ENCODE peak calls at places on chromosomes 4 and X, in eight cellular contexts. S is HepG2; D is CD8-positive, alpha-beta T cell; G is caudate nucleus; O is DND-41; B is aorta; Z is colonic mucosa; L is stomach. V is an unnamed sample.

GRCh38 chr4:80335554-80336358 is at the start of gene CFAP299:
- DNase-seq in S (peak), D (peak), G (peak), O (no peak), B (peak), Z (peak), L (peak), V (peak)

GRCh38 chrX:119826399-119826959 is 26.3 kb downstream of the UPF3B start:
- DNase-seq in S (peak), D (no peak), G (no peak), O (no peak), B (no peak), Z (no peak), L (no peak), V (no peak)

GRCh38 chr4:1797861-1798529 is 4.9 kb downstream of the FGFR3 start:
- DNase-seq in S (peak), D (no peak), G (peak), O (no peak), B (no peak), Z (no peak), L (no peak), V (peak)

GRCh38 chr4:658031-658667 is 15.9 kb downstream of the ATP5ME start:
- DNase-seq in S (no peak), D (no peak), G (no peak), O (no peak), B (peak), Z (no peak), L (no peak), V (no peak)

GRCh38 chr4:169314906-169315305 is 44.1 kb upstream of the SH3RF1 start:
- DNase-seq in S (peak), D (no peak), G (peak), O (no peak), B (peak), Z (peak), L (peak), V (peak)

GRCh38 chr4:99762728-99763127 is 53.9 kb upstream of the DAPP1 start:
- DNase-seq in S (no peak), D (no peak), G (no peak), O (no peak), B (no peak), Z (no peak), L (no peak), V (no peak)

GRCh38 chr4:69830529-69831269 is 29.2 kb downstream of the SULT1E1 start:
- DNase-seq in S (peak), D (no peak), G (no peak), O (no peak), B (no peak), Z (peak), L (peak), V (no peak)

GRCh38 chr4:20137176-20137575 is 114.5 kb upstream of the SLIT2 start:
- DNase-seq in S (no peak), D (no peak), G (no peak), O (peak), B (no peak), Z (no peak), L (no peak), V (no peak)

GRCh38 chr4:3468154-3468553 is 5.0 kb downstream of the DOK7 start:
- DNase-seq in S (no peak), D (no peak), G (no peak), O (no peak), B (no peak), Z (no peak), L (no peak), V (no peak)

GRCh38 chr4:38060829-38061431 is 100.7 kb downstream of the PTTG2 start:
- DNase-seq in S (no peak), D (no peak), G (no peak), O (no peak), B (no peak), Z (no peak), L (no peak), V (no peak)

GRCh38 chr4:130568746-130569145 is 1472.8 kb downstream of the C4orf33 start:
- DNase-seq in S (no peak), D (no peak), G (no peak), O (no peak), B (no peak), Z (no peak), L (no peak), V (no peak)

GRCh38 chr4:81621490-81621889 is 149.8 kb upstream of the RASGEF1B start:
- DNase-seq in S (no peak), D (no peak), G (no peak), O (no peak), B (no peak), Z (no peak), L (no peak), V (no peak)

GRCh38 chr4:19239565-19239964 is 1012.1 kb upstream of the SLIT2 start:
- DNase-seq in S (no peak), D (no peak), G (no peak), O (no peak), B (no peak), Z (no peak), L (no peak), V (no peak)

GRCh38 chrX:133781174-133781573 is 204.2 kb downstream of the GPC3 start:
- DNase-seq in S (no peak), D (no peak), G (no peak), O (peak), B (no peak), Z (no peak), L (no peak), V (no peak)

GRCh38 chrX:2662586-2662985 is 28.5 kb upstream of the CD99 start:
- DNase-seq in S (no peak), D (no peak), G (no peak), O (no peak), B (no peak), Z (no peak), L (no peak), V (no peak)

GRCh38 chr4:14783011-14783877 is 219.0 kb upstream of the CPEB2 start:
- DNase-seq in S (no peak), D (no peak), G (no peak), O (no peak), B (no peak), Z (no peak), L (no peak), V (no peak)

GRCh38 chr4:2915789-2916188 is 47.4 kb downstream of the NOP14 start:
- DNase-seq in S (no peak), D (no peak), G (no peak), O (no peak), B (no peak), Z (no peak), L (no peak), V (no peak)

GRCh38 chrX:134377537-134377936 is 82.4 kb upstream of the HPRT1 start:
- DNase-seq in S (peak), D (no peak), G (no peak), O (peak), B (no peak), Z (no peak), L (no peak), V (peak)

GRCh38 chr4:107243141-107243779 is 207.1 kb upstream of the DKK2 start:
- DNase-seq in S (no peak), D (no peak), G (no peak), O (no peak), B (no peak), Z (peak), L (no peak), V (no peak)

GRCh38 chr4:121016630-121017029 is 55.7 kb downstream of the NDNF start:
- DNase-seq in S (peak), D (no peak), G (no peak), O (no peak), B (no peak), Z (no peak), L (no peak), V (no peak)

GRCh38 chr4:7736436-7737267 is 203.0 kb downstream of the AFAP1 start:
- DNase-seq in S (no peak), D (no peak), G (no peak), O (no peak), B (no peak), Z (no peak), L (no peak), V (no peak)

GRCh38 chr4:118772149-118773081 is 63.5 kb downstream of the SEC24D start:
- DNase-seq in S (peak), D (no peak), G (no peak), O (no peak), B (no peak), Z (no peak), L (no peak), V (no peak)

GRCh38 chrX:136858007-136858756 is 22.3 kb downstream of the RBMX start:
- DNase-seq in S (no peak), D (no peak), G (no peak), O (no peak), B (no peak), Z (no peak), L (no peak), V (no peak)

GRCh38 chrX:136851526-136851925 is 29.0 kb downstream of the RBMX start:
- DNase-seq in S (no peak), D (no peak), G (no peak), O (no peak), B (no peak), Z (no peak), L (no peak), V (no peak)

GRCh38 chrX:136861877-136862276 is 18.6 kb downstream of the RBMX start:
- DNase-seq in S (no peak), D (no peak), G (no peak), O (no peak), B (no peak), Z (no peak), L (no peak), V (no peak)

GRCh38 chrX:136856050-136856449 is 24.5 kb downstream of the RBMX start:
- DNase-seq in S (no peak), D (no peak), G (no peak), O (no peak), B (no peak), Z (no peak), L (no peak), V (no peak)

DNA sequence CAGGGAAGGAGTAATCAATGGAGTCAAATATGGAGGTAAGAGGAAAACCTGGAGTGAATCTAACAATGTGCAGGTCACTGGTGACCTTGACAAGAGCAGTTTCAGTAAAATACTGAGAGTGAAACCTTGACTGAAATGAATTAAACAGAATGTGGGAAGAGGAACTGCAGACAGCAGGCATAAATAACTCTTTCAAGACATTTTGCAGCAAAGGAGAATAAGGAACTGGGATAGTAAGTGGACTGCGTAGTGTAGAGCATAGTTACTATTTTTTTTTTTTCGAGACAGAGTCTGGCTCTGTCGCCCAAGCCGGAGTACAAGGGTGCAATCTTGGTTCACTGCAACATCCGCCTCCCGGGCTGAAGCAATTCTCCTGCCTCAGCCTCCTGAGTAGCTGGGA is 24.0 kb downstream of the RBMX start:
- DNase-seq in S (no peak), D (no peak), G (no peak), O (no peak), B (no peak), Z (no peak), L (no peak), V (no peak)
- H3K27ac ChIP-seq in S (no peak), D (no peak), G (no peak), O (no peak), B (no peak), Z (no peak), L (no peak), V (no peak)

GRCh38 chrX:49310371-49310770 is 6.9 kb downstream of the GAGE10 start:
- DNase-seq in S (no peak), D (no peak), G (no peak), O (no peak), B (no peak), Z (no peak), L (no peak), V (no peak)

GRCh38 chrX:49309401-49309981 is 6.0 kb downstream of the GAGE10 start:
- DNase-seq in S (no peak), D (peak), G (no peak), O (peak), B (no peak), Z (peak), L (no peak), V (no peak)

GRCh38 chrX:49303346-49303745 is at the start of gene GAGE10:
- DNase-seq in S (no peak), D (no peak), G (no peak), O (no peak), B (no peak), Z (no peak), L (no peak), V (no peak)

DNA sequence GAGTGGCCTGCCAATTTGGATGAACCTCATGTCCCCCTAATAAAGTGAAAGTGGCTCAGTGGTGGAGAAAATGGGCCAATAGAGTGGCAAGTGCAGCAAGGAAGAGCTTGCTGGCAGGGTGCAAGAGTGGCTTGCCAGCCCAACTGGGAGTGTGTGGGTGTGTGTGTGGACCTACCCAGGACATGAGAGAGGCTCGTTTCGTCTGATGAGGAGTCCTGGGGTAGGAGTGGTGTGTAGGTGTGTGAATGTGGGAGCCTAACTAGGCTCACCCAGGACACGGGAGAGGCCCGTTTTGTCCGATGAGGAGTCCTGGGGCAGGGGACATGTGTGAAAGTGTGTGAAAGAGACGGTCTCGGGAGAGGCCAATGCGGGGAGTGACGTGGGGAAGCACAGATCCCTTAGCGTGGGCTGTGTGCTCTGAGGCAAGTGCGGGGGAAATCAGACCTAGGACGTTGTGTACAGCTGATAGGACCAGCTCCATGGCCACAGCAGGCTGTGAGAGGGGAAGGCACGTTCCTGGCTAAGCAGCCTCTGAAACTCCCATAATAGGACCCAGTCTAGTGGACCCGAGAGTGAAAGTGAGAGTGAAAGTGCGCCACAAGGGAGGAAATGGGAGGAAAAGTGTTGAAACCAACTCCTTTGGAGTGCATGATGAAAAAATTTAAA is 5.3 kb downstream of the GAGE10 start:
- DNase-seq in S (no peak), D (peak), G (no peak), O (peak), B (no peak), Z (no peak), L (no peak), V (no peak)
- H3K27ac ChIP-seq in S (no peak), D (peak), G (no peak), O (peak), B (no peak), Z (no peak), L (no peak), V (no peak)

GRCh38 chrX:130771648-130772312 is 131.2 kb downstream of the ENOX2 start:
- DNase-seq in S (no peak), D (no peak), G (no peak), O (no peak), B (no peak), Z (no peak), L (no peak), V (no peak)

GRCh38 chrX:130771230-130771629 is 131.8 kb downstream of the ENOX2 start:
- DNase-seq in S (no peak), D (no peak), G (no peak), O (no peak), B (no peak), Z (no peak), L (no peak), V (no peak)

GRCh38 chrX:130769835-130770234 is 133.2 kb downstream of the ENOX2 start:
- DNase-seq in S (no peak), D (no peak), G (no peak), O (no peak), B (no peak), Z (no peak), L (no peak), V (no peak)

GRCh38 chrX:130770615-130771014 is 132.4 kb downstream of the ENOX2 start:
- DNase-seq in S (no peak), D (no peak), G (no peak), O (no peak), B (no peak), Z (no peak), L (no peak), V (no peak)

GRCh38 chrX:130772313-130773140 is 130.5 kb downstream of the ENOX2 start:
- DNase-seq in S (peak), D (no peak), G (no peak), O (no peak), B (no peak), Z (no peak), L (no peak), V (no peak)
- H3K27ac ChIP-seq in S (no peak), D (no peak), G (no peak), O (no peak), B (no peak), Z (no peak), L (no peak), V (no peak)

GRCh38 chrX:18883961-18884765 is 99.8 kb downstream of the PHKA2 start:
- DNase-seq in S (no peak), D (no peak), G (no peak), O (no peak), B (peak), Z (no peak), L (no peak), V (no peak)

GRCh38 chrX:18885317-18886004 is 98.5 kb downstream of the PHKA2 start:
- DNase-seq in S (no peak), D (peak), G (no peak), O (no peak), B (no peak), Z (no peak), L (no peak), V (no peak)

GRCh38 chrX:18886005-18886343 is 97.9 kb downstream of the PHKA2 start:
- DNase-seq in S (no peak), D (no peak), G (no peak), O (no peak), B (no peak), Z (no peak), L (no peak), V (no peak)

GRCh38 chrX:18884916-18885315 is 99.0 kb downstream of the PHKA2 start:
- DNase-seq in S (no peak), D (no peak), G (no peak), O (no peak), B (no peak), Z (no peak), L (no peak), V (no peak)

GRCh38 chrX:18883234-18883960 is 100.5 kb downstream of the PHKA2 start:
- DNase-seq in S (peak), D (no peak), G (no peak), O (no peak), B (peak), Z (no peak), L (peak), V (no peak)
- H3K27ac ChIP-seq in S (no peak), D (no peak), G (no peak), O (no peak), B (peak), Z (no peak), L (no peak), V (no peak)

GRCh38 chr4:110483516-110483915 is 7.6 kb downstream of the ENPEP start:
- DNase-seq in S (no peak), D (no peak), G (no peak), O (no peak), B (no peak), Z (no peak), L (no peak), V (no peak)

GRCh38 chr4:110486226-110486625 is 10.3 kb downstream of the ENPEP start:
- DNase-seq in S (no peak), D (no peak), G (no peak), O (no peak), B (no peak), Z (no peak), L (no peak), V (no peak)

GRCh38 chr4:110484767-110485166 is 8.8 kb downstream of the ENPEP start:
- DNase-seq in S (no peak), D (no peak), G (no peak), O (no peak), B (no peak), Z (no peak), L (no peak), V (no peak)

GRCh38 chr4:110484029-110484428 is 8.1 kb downstream of the ENPEP start:
- DNase-seq in S (no peak), D (no peak), G (no peak), O (no peak), B (no peak), Z (no peak), L (no peak), V (no peak)

DNA sequence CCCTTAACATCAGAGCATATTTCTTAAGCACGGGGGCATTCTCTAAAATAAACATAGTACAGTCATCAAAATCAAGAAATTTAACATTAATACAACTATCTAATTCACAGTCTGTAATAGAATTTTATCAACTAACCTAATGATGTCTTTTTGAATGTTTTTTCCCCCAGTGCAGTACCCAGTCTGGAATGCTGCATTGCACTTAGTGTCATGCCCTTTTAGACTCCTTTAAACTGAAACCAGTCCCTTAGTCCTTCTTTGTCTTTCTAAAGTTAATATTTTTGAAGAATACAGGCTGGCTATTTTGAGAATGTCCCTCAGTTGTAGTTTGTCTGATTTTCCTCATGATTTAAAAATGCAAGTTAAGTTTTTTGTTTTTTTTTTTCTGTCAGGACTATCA is 9.5 kb downstream of the ENPEP start:
- DNase-seq in S (no peak), D (no peak), G (no peak), O (no peak), B (no peak), Z (no peak), L (no peak), V (no peak)
- H3K27ac ChIP-seq in S (no peak), D (no peak), G (no peak), O (no peak), B (no peak), Z (no peak), L (no peak), V (no peak)

GRCh38 chrX:136193771-136194170 is 46.4 kb downstream of the FHL1 start:
- DNase-seq in S (no peak), D (no peak), G (no peak), O (no peak), B (no peak), Z (no peak), L (no peak), V (no peak)

GRCh38 chrX:136192135-136192534 is 44.8 kb downstream of the FHL1 start:
- DNase-seq in S (no peak), D (no peak), G (no peak), O (no peak), B (no peak), Z (no peak), L (no peak), V (no peak)

GRCh38 chrX:136191171-136191570 is 43.8 kb downstream of the FHL1 start:
- DNase-seq in S (no peak), D (no peak), G (no peak), O (no peak), B (no peak), Z (no peak), L (no peak), V (no peak)

GRCh38 chrX:136194546-136194945 is 47.2 kb downstream of the FHL1 start:
- DNase-seq in S (no peak), D (no peak), G (no peak), O (no peak), B (no peak), Z (no peak), L (no peak), V (no peak)

GRCh38 chrX:136192839-136193414 is 45.6 kb downstream of the FHL1 start:
- DNase-seq in S (no peak), D (no peak), G (no peak), O (no peak), B (no peak), Z (no peak), L (no peak), V (no peak)
- H3K27ac ChIP-seq in S (no peak), D (no peak), G (no peak), O (no peak), B (peak), Z (no peak), L (no peak), V (no peak)

GRCh38 chr4:103097112-103097511 is 2.5 kb downstream of the BDH2 start:
- DNase-seq in S (no peak), D (no peak), G (no peak), O (no peak), B (no peak), Z (no peak), L (no peak), V (no peak)

GRCh38 chr4:103095080-103095479 is 4.6 kb downstream of the BDH2 start:
- DNase-seq in S (peak), D (no peak), G (no peak), O (no peak), B (no peak), Z (no peak), L (no peak), V (no peak)

GRCh38 chr4:103091601-103092223 is 7.9 kb downstream of the BDH2 start:
- DNase-seq in S (peak), D (no peak), G (no peak), O (peak), B (no peak), Z (peak), L (no peak), V (no peak)

GRCh38 chr4:103086565-103086964 is 10.0 kb upstream of the SLC9B2 start:
- DNase-seq in S (no peak), D (no peak), G (no peak), O (no peak), B (no peak), Z (no peak), L (no peak), V (no peak)

GRCh38 chr4:103092245-103092644 is 7.4 kb downstream of the BDH2 start:
- DNase-seq in S (no peak), D (no peak), G (no peak), O (no peak), B (no peak), Z (no peak), L (no peak), V (no peak)
- H3K27ac ChIP-seq in S (no peak), D (no peak), G (no peak), O (peak), B (no peak), Z (no peak), L (no peak), V (no peak)

V was measured in substantia nigra.